ENCODE peak calls at places on chromosome X, in six cellular contexts. D is bronchial epithelial cell, J is coronary artery, R is AG08395, Z is hypothalamus, F is NB4. X is an unnamed sample.

GRCh38 chrX:131895002-131895401 is 128.1 kb upstream of the STK26 start:
- DNase-seq in D (peak), J (no peak), F (peak), Z (no peak), R (no peak), X (peak)

GRCh38 chrX:7068939-7069367 is 78.6 kb upstream of the STS start:
- DNase-seq in R (no peak), D (no peak), J (no peak), F (no peak), Z (no peak), X (no peak)

GRCh38 chrX:8433296-8434094 is 31.1 kb upstream of the VCX3B start:
- DNase-seq in D (peak), F (no peak), R (no peak), J (no peak), Z (no peak), X (no peak)

GRCh38 chrX:106802388-106803275 is at the start of gene TBC1D8B:
- DNase-seq in Z (peak), F (peak), R (peak), J (peak), D (peak), X (peak)

GRCh38 chrX:94662665-94663064 is 988.7 kb downstream of the FAM133A start:
- DNase-seq in Z (no peak), R (no peak), J (no peak), D (peak), F (peak), X (peak)

GRCh38 chrX:46444011-46444410 is 101.2 kb downstream of the ZNF674 start:
- DNase-seq in J (no peak), F (peak), D (peak), Z (no peak), R (peak), X (peak)

GRCh38 chrX:120452131-120452530 is 17.0 kb downstream of the LAMP2 start:
- DNase-seq in F (peak), D (no peak), R (peak), J (no peak), Z (no peak), X (peak)

GRCh38 chrX:150414228-150414627 is 51.1 kb downstream of the MAMLD1 start:
- DNase-seq in Z (no peak), D (no peak), J (no peak), R (no peak), F (no peak), X (no peak)

GRCh38 chrX:38959736-38960534 is 158.7 kb downstream of the MID1IP1 start:
- DNase-seq in R (no peak), D (no peak), F (no peak), J (no peak), Z (no peak), X (no peak)

GRCh38 chrX:123223859-123224258 is 39.8 kb downstream of the GRIA3 start:
- DNase-seq in R (no peak), D (no peak), F (no peak), Z (no peak), J (no peak), X (no peak)

GRCh38 chrX:11040405-11040804 is 70.7 kb upstream of the HCCS start:
- DNase-seq in R (no peak), D (no peak), Z (no peak), J (no peak), F (no peak), X (no peak)

GRCh38 chrX:10016516-10017132 is 49.5 kb downstream of the CLDN34 start:
- DNase-seq in R (no peak), F (no peak), D (no peak), Z (no peak), J (no peak), X (no peak)

GRCh38 chrX:153734871-153735270 is 10.2 kb downstream of the ABCD1 start:
- DNase-seq in Z (no peak), D (no peak), J (no peak), R (no peak), F (no peak), X (no peak)

GRCh38 chrX:51614353-51614752 is 4.4 kb downstream of the CENPVL3 start:
- DNase-seq in Z (no peak), D (peak), J (no peak), R (peak), F (peak), X (peak)